ENCODE peak calls at places on chromosomes 12 and 14, in ten cellular contexts. R is GM19239; E is H54; V is HFFc6; A is activated T-cell treated with anti-CD3 and anti-CD28 coated beads, Interleukin-2, amount 50 U/mL, for 4 hours; B is NCI-H226; L is NAMALWA; C is effector CD4-positive, alpha-beta T cell; D is activated T-helper 1 cell treated with Interleukin-2 at 50 U/mL for 16 hours; Y is LHCN-M2. N is an unnamed sample.

GRCh38 chr12:19561411-19561961 is 122.2 kb downstream of the AEBP2 start:
- DNase-seq in R (no peak), E (no peak), V (no peak), A (no peak), B (no peak), L (no peak), C (no peak), D (no peak), Y (no peak), N (no peak)

GRCh38 chr14:100889641-100890040 is 13.9 kb downstream of the RTL1 start:
- DNase-seq in R (no peak), E (no peak), V (no peak), A (no peak), B (no peak), L (no peak), C (no peak), D (no peak), Y (no peak), N (no peak)

GRCh38 chr14:34081576-34082136 is 130.8 kb upstream of the EGLN3 start:
- DNase-seq in R (no peak), E (no peak), V (peak), A (no peak), B (peak), L (no peak), C (no peak), D (no peak), Y (peak), N (no peak)

GRCh38 chr12:78703820-78704525 is 160.6 kb upstream of the SYT1 start:
- DNase-seq in R (no peak), E (peak), V (peak), A (no peak), B (peak), L (no peak), C (no peak), D (no peak), Y (peak), N (no peak)

GRCh38 chr12:51082561-51083139 is 746 bp downstream of the CSRNP2 start:
- DNase-seq in R (no peak), E (peak), V (peak), A (peak), B (no peak), L (peak), C (no peak), D (no peak), Y (peak), N (no peak)

GRCh38 chr12:13000616-13000934 is 510 bp upstream of the HEBP1 start:
- DNase-seq in R (no peak), E (peak), V (peak), A (no peak), B (no peak), L (no peak), C (no peak), D (no peak), Y (peak), N (peak)

GRCh38 chr14:25103820-25104219 is 53.9 kb upstream of the STXBP6 start:
- DNase-seq in R (no peak), E (no peak), V (no peak), A (no peak), B (no peak), L (no peak), C (no peak), D (no peak), Y (no peak), N (no peak)

GRCh38 chr12:109020750-109021380 is at the start of gene SVOP:
- DNase-seq in R (no peak), E (peak), V (peak), A (peak), B (peak), L (no peak), C (no peak), D (peak), Y (peak), N (peak)

GRCh38 chr12:132502149-132502881 is 12.4 kb downstream of the FBRSL1 start:
- DNase-seq in R (no peak), E (peak), V (no peak), A (no peak), B (no peak), L (no peak), C (no peak), D (no peak), Y (no peak), N (peak)